ENCODE peak calls at places on chromosome 1, in four cellular contexts. A is Peyer's patch, X is upper lobe of left lung, I is SK-N-SH. K is an unnamed sample.

GRCh38 chr1:63633281-63633680 is 40.1 kb downstream of the PGM1 start:
- DNase-seq in X (no peak), I (no peak), A (no peak), K (no peak)

GRCh38 chr1:185350027-185350442 is 33.0 kb upstream of the IVNS1ABP start:
- DNase-seq in I (no peak), A (no peak), X (no peak), K (no peak)

GRCh38 chr1:154403300-154403943 is 1.7 kb upstream of the IL6R start:
- DNase-seq in X (peak; percentile 33), I (no peak), A (no peak), K (peak; percentile 27)

GRCh38 chr1:239803666-239804228 is 287.9 kb upstream of the FMN2 start:
- DNase-seq in I (no peak), A (no peak), X (no peak), K (no peak)

GRCh38 chr1:160359559-160360226 is 7.2 kb upstream of the NHLH1 start:
- DNase-seq in A (no peak), I (no peak), X (no peak), K (no peak)

GRCh38 chr1:60281360-60281932 is 207.9 kb upstream of the C1orf87 start:
- DNase-seq in I (peak; percentile 79), X (peak; percentile 56), A (no peak), K (no peak)

GRCh38 chr1:203281851-203282661 is 23.3 kb upstream of the BTG2 start:
- DNase-seq in I (no peak), X (no peak), A (no peak), K (no peak)

GRCh38 chr1:209627349-209628196 is 24.7 kb downstream of the LAMB3 start:
- DNase-seq in I (peak; percentile 91), A (peak; percentile 81), X (peak; percentile 63), K (peak; percentile 63)

GRCh38 chr1:90826834-90827233 is 109.7 kb upstream of the BARHL2 start:
- DNase-seq in X (no peak), I (peak; percentile 40), A (no peak), K (no peak)

GRCh38 chr1:156813750-156814570 is 2.7 kb downstream of the SH2D2A start:
- DNase-seq in A (peak; percentile 86), X (peak; percentile 72), I (no peak), K (peak; percentile 76)

DNA sequence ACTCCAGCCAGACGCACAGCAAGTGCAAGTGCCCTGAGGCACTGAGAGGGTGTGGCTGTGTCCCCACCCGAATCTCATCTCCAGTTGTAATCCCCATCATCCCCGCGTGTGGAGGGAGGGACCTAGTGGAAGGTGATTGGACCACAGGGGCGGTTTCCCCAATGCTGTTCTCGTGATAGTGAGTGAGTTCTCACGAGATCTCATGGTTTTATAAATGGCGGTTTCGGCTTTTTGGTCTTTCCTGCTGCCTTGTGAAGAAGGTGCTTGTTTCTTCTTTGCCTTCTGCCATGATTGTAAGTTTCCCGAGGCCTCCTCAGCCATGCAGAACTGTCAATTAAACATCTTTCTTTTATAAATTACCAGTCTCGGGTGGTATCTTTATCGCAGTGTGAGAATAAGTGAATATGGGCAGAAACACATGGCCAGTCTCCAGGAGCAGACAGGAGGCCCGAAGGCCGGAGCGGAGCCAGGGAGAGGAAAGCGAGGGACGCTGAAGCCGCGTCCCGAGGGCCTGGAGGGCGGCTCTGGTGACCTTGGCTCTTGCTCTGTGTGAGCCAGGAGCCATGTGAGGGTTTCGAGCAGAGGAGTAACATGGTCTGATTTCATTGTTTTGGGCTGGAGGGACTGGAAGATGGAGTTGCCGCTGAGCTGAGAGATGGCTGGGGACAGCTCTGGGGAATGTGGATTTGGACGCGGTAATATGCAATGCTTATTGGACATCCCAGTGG is 76.0 kb upstream of the C1orf174 start:
- DNase-seq in I (no peak), X (no peak), A (no peak), K (no peak)
- H3K9me3 ChIP-seq in I (no peaks in the 10 kb centered on the region), X (no peaks in the 10 kb centered on the region), A (no peaks in the 10 kb centered on the region), K (no peaks in the 10 kb centered on the region)

GRCh38 chr1:226957714-226958113 is 17.6 kb downstream of the COQ8A start:
- DNase-seq in I (no peak), X (no peak), A (no peak), K (no peak)
- H3K9me3 ChIP-seq in I (no peaks in the 10 kb centered on the region), X (no peaks in the 10 kb centered on the region), A (no peaks in the 10 kb centered on the region), K (no peaks in the 10 kb centered on the region)

DNA sequence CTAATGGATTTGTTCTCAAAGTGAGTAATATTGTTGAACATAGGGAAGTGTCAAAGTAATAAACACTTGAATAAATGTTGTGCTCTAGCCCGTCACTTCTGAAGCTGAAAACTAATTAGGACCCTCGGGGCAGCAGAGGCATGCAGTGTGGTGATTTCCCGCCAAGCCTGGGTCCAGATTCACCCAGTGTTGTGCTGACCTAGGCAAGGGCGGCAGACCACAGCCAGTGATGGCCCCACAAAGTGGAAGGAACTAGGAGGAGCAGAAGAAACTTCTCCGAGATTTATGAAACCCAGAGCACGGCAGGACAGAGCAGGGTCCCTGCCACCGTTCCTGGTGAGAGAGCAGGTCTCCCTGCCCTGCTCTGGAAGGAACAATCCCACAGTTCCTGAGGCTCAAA is 172.7 kb upstream of the C1orf174 start:
- DNase-seq in A (no peak), I (no peak), X (no peak), K (no peak)
- H3K9me3 ChIP-seq in A (no peaks in the 10 kb centered on the region), I (no peaks in the 10 kb centered on the region), X (no peaks in the 10 kb centered on the region), K (no peaks in the 10 kb centered on the region)

GRCh38 chr1:248592655-248593054 is 4.8 kb downstream of the OR2T10 start:
- DNase-seq in X (no peak), I (no peak), A (no peak), K (no peak)
- H3K9me3 ChIP-seq in X (no peaks in the 10 kb centered on the region), I (no peaks in the 10 kb centered on the region), A (no peaks in the 10 kb centered on the region), K (no peaks in the 10 kb centered on the region)

GRCh38 chr1:116092752-116093489 is 18.3 kb upstream of the MAB21L3 start:
- DNase-seq in A (no peak), I (no peak), X (no peak), K (no peak)
- H3K9me3 ChIP-seq in A (peaks cover 14% of the 10 kb centered on the region), I (no peaks in the 10 kb centered on the region), X (peaks cover 17% of the 10 kb centered on the region), K (peaks cover 12% of the 10 kb centered on the region)